ENCODE peak calls at places on chromosomes 5 and 9, in seven cellular contexts. B is thoracic aorta; V is GM23248; M is CD4-positive, alpha-beta memory T cell; O is mesenchymal stem cell; I is MM.1S; R is pancreas. P is an unnamed sample.

GRCh38 chr5:55915783-55916182 is 64.6 kb downstream of the IL31RA start:
- DNase-seq in B (no peak), V (no peak), M (no peak), O (no peak), I (no peak), R (no peak), P (no peak)

GRCh38 chr9:135174981-135175380 is 87.5 kb downstream of the OLFM1 start:
- DNase-seq in B (no peak), V (no peak), M (no peak), O (no peak), I (no peak), R (no peak), P (no peak)

GRCh38 chr9:101485873-101486692 is 47.6 kb upstream of the RNF20 start:
- DNase-seq in B (no peak), V (peak; percentile 71), M (no peak), O (peak; percentile 52), I (no peak), R (peak; percentile 80), P (no peak)

GRCh38 chr9:123825337-123825736 is 104.6 kb downstream of the DENND1A start:
- DNase-seq in B (no peak), V (peak; percentile 13), M (no peak), O (peak; percentile 20), I (no peak), R (no peak), P (no peak)

GRCh38 chr5:33343661-33344327 is 97.0 kb upstream of the TARS1 start:
- DNase-seq in B (no peak), V (peak; percentile 89), M (no peak), O (peak; percentile 52), I (no peak), R (no peak), P (no peak)

GRCh38 chr9:108636023-108636422 is 219.8 kb downstream of the ACTL7B start:
- DNase-seq in B (no peak), V (no peak), M (no peak), O (no peak), I (no peak), R (no peak), P (no peak)

GRCh38 chr5:83035373-83036170 is 41.6 kb downstream of the TMEM167A start:
- DNase-seq in B (no peak), V (no peak), M (no peak), O (peak; percentile 18), I (no peak), R (no peak), P (no peak)

GRCh38 chr9:105637787-105638395 is 24.4 kb upstream of the TAL2 start:
- DNase-seq in B (no peak), V (peak; percentile 16), M (no peak), O (no peak), I (peak; percentile 10), R (no peak), P (no peak)

GRCh38 chr5:32436553-32437262 is 7.8 kb downstream of the ZFR start:
- DNase-seq in B (no peak), V (no peak), M (no peak), O (no peak), I (no peak), R (no peak), P (no peak)

GRCh38 chr9:38445154-38446043 is 21.1 kb upstream of the IGFBPL1 start:
- DNase-seq in B (no peak), V (no peak), M (no peak), O (no peak), I (no peak), R (no peak), P (no peak)

GRCh38 chr9:110029815-110030480 is 178.0 kb downstream of the C9orf152 start:
- DNase-seq in B (no peak), V (no peak), M (peak; percentile 16), O (no peak), I (no peak), R (no peak), P (no peak)

GRCh38 chr5:138603521-138603920 is 28.3 kb upstream of the HSPA9 start:
- DNase-seq in B (no peak), V (no peak), M (no peak), O (peak; percentile 88), I (peak; percentile 15), R (no peak), P (no peak)

GRCh38 chr9:88786291-88787054 is 204.8 kb upstream of the S1PR3 start:
- DNase-seq in B (no peak), V (no peak), M (no peak), O (no peak), I (no peak), R (no peak), P (no peak)

GRCh38 chr5:78235289-78235688 is 59.2 kb downstream of the AP3B1 start:
- DNase-seq in B (no peak), V (peak; percentile 48), M (no peak), O (no peak), I (no peak), R (no peak), P (no peak)

GRCh38 chr5:160155017-160155725 is 35.9 kb upstream of the PWWP2A start:
- DNase-seq in B (no peak), V (peak; percentile 30), M (no peak), O (no peak), I (no peak), R (no peak), P (no peak)

GRCh38 chr9:36204906-36205547 is 14.3 kb downstream of the CLTA start:
- DNase-seq in B (no peak), V (peak; percentile 17), M (no peak), O (peak; percentile 25), I (no peak), R (no peak), P (no peak)

GRCh38 chr5:146042628-146043279 is 62.6 kb downstream of the PLAC8L1 start:
- DNase-seq in B (no peak), V (peak; percentile 36), M (no peak), O (peak; percentile 86), I (no peak), R (no peak), P (no peak)

GRCh38 chr5:81856948-81857928 is 106.3 kb upstream of the SSBP2 start:
- DNase-seq in B (no peak), V (peak; percentile 29), M (no peak), O (no peak), I (peak; percentile 27), R (peak; percentile 80), P (peak; percentile 72)

GRCh38 chr5:14179446-14179845 is 36.3 kb downstream of the TRIO start:
- DNase-seq in B (no peak), V (peak; percentile 76), M (no peak), O (no peak), I (no peak), R (no peak), P (no peak)

GRCh38 chr5:14178671-14179211 is 35.6 kb downstream of the TRIO start:
- DNase-seq in B (no peak), V (peak; percentile 90), M (no peak), O (peak; percentile 88), I (no peak), R (no peak), P (no peak)

GRCh38 chr5:14177651-14178050 is 34.5 kb downstream of the TRIO start:
- DNase-seq in B (no peak), V (no peak), M (no peak), O (no peak), I (no peak), R (no peak), P (no peak)

GRCh38 chr5:14176888-14177287 is 33.7 kb downstream of the TRIO start:
- DNase-seq in B (no peak), V (no peak), M (no peak), O (no peak), I (no peak), R (no peak), P (no peak)

GRCh38 chr5:14178091-14178490 is 34.9 kb downstream of the TRIO start:
- DNase-seq in B (no peak), V (no peak), M (no peak), O (no peak), I (no peak), R (no peak), P (no peak)
- H3K4me1 ChIP-seq in B (peaks cover 60% of the 10 kb centered on the region), V (peaks cover 91% of the 10 kb centered on the region), M (no peaks in the 10 kb centered on the region), O (peaks cover 39% of the 10 kb centered on the region), I (no peaks in the 10 kb centered on the region), R (no peaks in the 10 kb centered on the region), P (no peaks in the 10 kb centered on the region)

GRCh38 chr9:133133680-133134418 is 12.8 kb upstream of the RALGDS start:
- DNase-seq in B (peak; percentile 72), V (peak; percentile 99), M (peak; percentile 92), O (peak; percentile 99), I (peak; percentile 61), R (peak; percentile 84), P (peak; percentile 97)
- H3K4me1 ChIP-seq in B (peaks cover 28% of the 10 kb centered on the region), V (peaks cover 36% of the 10 kb centered on the region), M (peaks cover 99% of the 10 kb centered on the region), O (peaks cover 50% of the 10 kb centered on the region), I (no peaks in the 10 kb centered on the region), R (peaks cover 41% of the 10 kb centered on the region), P (peaks cover 63% of the 10 kb centered on the region)

DNA sequence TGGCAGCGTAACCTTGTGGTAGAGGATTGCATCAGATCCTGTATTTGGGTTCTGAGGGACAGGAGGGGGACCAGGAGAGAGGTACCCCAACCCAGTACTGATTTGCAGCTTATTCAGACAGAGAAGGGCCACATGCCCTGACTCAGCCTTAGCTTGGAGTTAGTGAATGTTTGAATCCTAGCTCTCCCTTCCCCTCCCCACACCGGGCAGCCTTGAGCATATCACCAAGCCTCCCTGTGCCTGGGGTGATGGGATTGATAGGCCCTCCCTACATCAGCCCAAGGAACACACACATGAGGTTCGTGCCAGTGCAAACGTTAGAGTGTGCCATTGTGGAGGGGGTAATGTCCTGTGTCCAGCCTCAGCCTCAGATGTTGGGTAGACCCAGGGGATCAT is 71.9 kb downstream of the AMBP start:
- DNase-seq in B (no peak), V (no peak), M (no peak), O (no peak), I (no peak), R (peak; percentile 21), P (no peak)
- H3K4me1 ChIP-seq in B (peaks cover 11% of the 10 kb centered on the region), V (no peaks in the 10 kb centered on the region), M (no peaks in the 10 kb centered on the region), O (peaks cover 2% of the 10 kb centered on the region), I (no peaks in the 10 kb centered on the region), R (no peaks in the 10 kb centered on the region), P (no peaks in the 10 kb centered on the region)

GRCh38 chr5:151772029-151772867 is 494 bp downstream of the G3BP1 start:
- DNase-seq in B (no peak), V (peak; percentile 71), M (peak; percentile 46), O (peak; percentile 63), I (peak; percentile 62), R (peak; percentile 63), P (no peak)

GRCh38 chr5:151772868-151773561 is 1.3 kb downstream of the G3BP1 start:
- DNase-seq in B (no peak), V (peak; percentile 77), M (no peak), O (peak; percentile 78), I (no peak), R (no peak), P (no peak)

GRCh38 chr5:151771259-151772028 is at the start of gene G3BP1:
- DNase-seq in B (peak; percentile 100), V (peak; percentile 100), M (peak; percentile 100), O (peak; percentile 100), I (peak; percentile 100), R (peak; percentile 96), P (peak; percentile 100)

GRCh38 chr5:151773979-151774378 is 2.2 kb downstream of the G3BP1 start:
- DNase-seq in B (no peak), V (peak; percentile 31), M (no peak), O (no peak), I (no peak), R (no peak), P (no peak)

DNA sequence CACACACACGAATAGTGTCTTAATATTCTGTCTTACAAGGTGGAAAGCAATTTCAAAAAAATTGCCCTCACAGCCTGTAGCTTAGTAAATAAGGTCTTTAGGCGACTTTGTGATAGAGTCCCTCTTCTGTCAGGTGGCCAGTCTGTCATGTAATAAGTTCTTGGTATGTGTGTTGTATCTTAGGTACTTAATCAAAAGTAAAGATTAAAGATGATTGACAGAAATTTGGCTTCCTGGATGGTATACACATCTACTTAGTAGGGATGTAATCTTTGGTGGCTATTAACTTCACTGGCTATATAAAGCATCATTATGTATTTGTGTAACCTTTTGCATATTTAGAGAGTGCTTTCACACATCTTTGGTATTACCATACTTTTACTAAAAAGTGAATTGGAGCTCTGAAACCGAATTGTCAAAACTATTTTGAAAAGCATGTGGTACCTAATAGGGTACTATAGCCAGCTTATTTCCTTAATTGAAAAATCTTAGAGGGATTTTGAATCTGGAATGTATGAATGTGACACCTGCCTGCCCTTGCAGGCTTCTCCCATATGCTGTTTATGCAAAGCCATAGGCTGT is 3.4 kb downstream of the G3BP1 start:
- DNase-seq in B (no peak), V (no peak), M (no peak), O (no peak), I (no peak), R (no peak), P (no peak)
- H3K4me1 ChIP-seq in B (peaks cover 38% of the 10 kb centered on the region), V (peaks cover 29% of the 10 kb centered on the region), M (peaks cover 77% of the 10 kb centered on the region), O (peaks cover 6% of the 10 kb centered on the region), I (peaks cover 25% of the 10 kb centered on the region), R (peaks cover 15% of the 10 kb centered on the region), P (peaks cover 3% of the 10 kb centered on the region)

P was measured in breast epithelium.